ENCODE peak calls at places on chromosomes 13 and 19, in four cellular contexts. Z, O, G and N are unnamed samples.

GRCh38 chr13:99225078-99225477 is 24.4 kb downstream of the UBAC2 start:
- DNase-seq in Z (no peak), O (no peak), G (no peak), N (peak)

GRCh38 chr19:55644191-55644833 is 863 bp downstream of the ZNF581 start:
- DNase-seq in Z (no peak), O (no peak), G (no peak), N (no peak)

GRCh38 chr13:102011539-102011938 is 390.3 kb downstream of the FGF14 start:
- DNase-seq in Z (no peak), O (no peak), G (no peak), N (no peak)

GRCh38 chr13:52104624-52105023 is 24.2 kb downstream of the NEK5 start:
- DNase-seq in Z (no peak), O (no peak), G (no peak), N (peak)

GRCh38 chr13:43551897-43552456 is 234.8 kb downstream of the ENOX1 start:
- DNase-seq in Z (no peak), O (no peak), G (no peak), N (no peak)

GRCh38 chr13:26623125-26623524 is 65.6 kb downstream of the WASF3 start:
- DNase-seq in Z (no peak), O (no peak), G (no peak), N (peak)

GRCh38 chr13:87999791-88000190 is 328.6 kb downstream of the SLITRK5 start:
- DNase-seq in Z (no peak), O (no peak), G (no peak), N (peak)

GRCh38 chr19:41116261-41116660 is 2.0 kb downstream of the CYP2F1 start:
- DNase-seq in Z (no peak), O (no peak), G (no peak), N (no peak)

GRCh38 chr13:114196629-114197028 is 17.6 kb downstream of the CFAP97D2 start:
- DNase-seq in Z (no peak), O (no peak), G (no peak), N (no peak)

GRCh38 chr13:98570929-98571372 is 6.0 kb downstream of the STK24 start:
- DNase-seq in Z (no peak), O (peak), G (peak), N (peak)

GRCh38 chr19:47761566-47761965 is 16.2 kb downstream of the NOP53 start:
- DNase-seq in Z (no peak), O (no peak), G (no peak), N (peak)

GRCh38 chr19:35409191-35409590 is 38.3 kb downstream of the GPR42 start:
- DNase-seq in Z (no peak), O (no peak), G (no peak), N (no peak)

GRCh38 chr19:41893899-41894298 is 10.9 kb downstream of the ARHGEF1 start:
- DNase-seq in Z (no peak), O (no peak), G (no peak), N (peak)

GRCh38 chr19:1045247-1045603 is 5.3 kb downstream of the ABCA7 start:
- DNase-seq in Z (peak), O (no peak), G (peak), N (peak)

DNA sequence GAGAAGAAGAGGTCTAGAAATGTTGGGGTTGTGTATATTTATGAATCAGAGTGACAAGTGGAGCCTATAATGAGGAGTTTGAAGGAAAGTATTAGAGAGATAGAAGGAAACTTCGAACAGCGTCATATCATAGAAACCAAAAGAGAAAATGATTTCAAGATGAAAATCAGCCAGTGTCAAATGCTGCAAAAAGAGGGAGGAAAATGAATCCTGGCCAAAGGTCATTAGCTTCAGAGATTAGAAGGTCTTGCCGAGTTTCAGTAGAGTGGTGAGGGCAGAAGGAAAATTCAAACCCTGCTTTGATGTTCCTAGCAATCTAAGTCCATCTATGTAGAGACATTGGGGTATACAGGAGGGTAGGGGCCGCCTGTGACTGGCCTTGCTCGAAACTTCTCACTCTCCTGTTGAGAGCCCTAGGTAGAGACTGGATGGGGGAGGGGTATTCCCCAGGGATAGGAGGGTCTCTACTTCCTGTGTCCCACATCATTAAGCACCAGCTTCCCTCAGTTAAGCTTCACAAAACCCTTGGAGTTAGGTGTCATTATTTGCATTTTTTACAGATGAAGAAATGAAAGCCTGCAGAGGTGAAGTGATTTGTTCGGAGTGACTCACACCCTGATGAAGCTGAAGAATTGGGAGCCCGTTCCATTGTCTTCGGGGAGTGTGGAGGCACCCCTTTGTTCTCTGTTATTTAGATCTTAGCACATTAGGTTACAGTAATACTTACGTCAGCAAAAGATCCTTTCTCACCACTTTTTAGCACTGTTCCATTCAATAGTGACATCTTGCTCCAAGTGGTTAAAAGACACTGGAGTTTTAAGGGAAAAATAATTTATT is 62.8 kb downstream of the FGF9 start:
- DNase-seq in Z (no peak), O (no peak), G (no peak), N (no peak)
- TF ChIP-seq MYC in Z (no peak), O (no peak), G (no peak), N (no peak)

GRCh38 chr13:19860884-19861655 is 2.4 kb downstream of the ZMYM5 start:
- DNase-seq in Z (no peak), O (no peak), G (no peak), N (peak)
- H3K4me3 ChIP-seq in Z (peak), O (peak), G (peak), N (peak)

DNA sequence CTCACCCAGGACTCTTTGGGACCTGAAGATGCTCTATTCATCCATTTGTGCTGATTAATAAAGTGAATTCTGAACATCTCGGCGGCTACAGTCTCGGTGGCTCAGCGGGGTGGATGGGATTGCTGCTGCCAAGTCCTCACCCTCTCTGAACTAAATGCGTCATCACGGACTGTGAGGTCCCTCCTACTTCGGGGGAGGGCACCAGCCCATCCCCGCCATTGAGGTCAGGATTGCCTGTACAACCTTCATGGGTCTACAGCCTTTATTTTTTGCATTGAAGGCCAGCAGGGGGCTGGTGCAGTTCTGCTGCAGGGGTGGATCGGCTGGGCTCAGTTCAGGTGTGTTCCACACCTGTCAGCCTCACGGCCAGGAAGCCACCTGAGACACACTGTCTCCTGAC is 181.8 kb downstream of the COL4A1 start:
- DNase-seq in Z (no peak), O (no peak), G (no peak), N (no peak)
- TF ChIP-seq MYC in Z (no peak), O (no peak), G (no peak), N (no peak)

GRCh38 chr13:24612726-24613125 is 67.5 kb upstream of the ATP12A start:
- DNase-seq in Z (no peak), O (no peak), G (no peak), N (no peak)
- H3K4me3 ChIP-seq in Z (no peak), O (no peak), G (no peak), N (no peak)